ENCODE peak calls at places on chromosome 6, in ten cellular contexts. Z, L, J, X, C, V, I, G, S and O are unnamed samples.

GRCh38 chr6:132675749-132676148 is 16.8 kb upstream of the TAAR1 start:
- DNase-seq in Z (no peak), L (no peak), J (no peak), X (no peak), C (no peak), V (no peak), I (no peak), G (no peak), S (no peak), O (no peak)

GRCh38 chr6:143952947-143953346 is 55.1 kb downstream of the PLAGL1 start:
- DNase-seq in Z (no peak), L (no peak), J (no peak), X (no peak), C (no peak), V (no peak), I (no peak), G (no peak), S (no peak), O (no peak)

GRCh38 chr6:131744432-131744831 is 33.6 kb upstream of the CTAGE9 start:
- DNase-seq in Z (no peak), L (no peak), J (no peak), X (no peak), C (no peak), V (no peak), I (no peak), G (no peak), S (no peak), O (no peak)

GRCh38 chr6:44269921-44270525 is at the start of gene TMEM151B:
- DNase-seq in Z (peak; percentile 74), L (no peak), J (no peak), X (no peak), C (no peak), V (no peak), I (peak; percentile 67), G (no peak), S (no peak), O (no peak)

GRCh38 chr6:142605922-142606321 is 304.1 kb downstream of the ADGRG6 start:
- DNase-seq in Z (no peak), L (no peak), J (no peak), X (no peak), C (no peak), V (no peak), I (no peak), G (no peak), S (no peak), O (no peak)

GRCh38 chr6:87213364-87213763 is 58.0 kb downstream of the ZNF292 start:
- DNase-seq in Z (no peak), L (peak; percentile 39), J (peak; percentile 7), X (no peak), C (no peak), V (no peak), I (no peak), G (no peak), S (no peak), O (no peak)

GRCh38 chr6:80537321-80537972 is 431.0 kb downstream of the BCKDHB start:
- DNase-seq in Z (no peak), L (no peak), J (no peak), X (no peak), C (no peak), V (no peak), I (no peak), G (no peak), S (no peak), O (no peak)

GRCh38 chr6:139540276-139540675 is 165.8 kb upstream of the CITED2 start:
- DNase-seq in Z (no peak), L (peak; percentile 35), J (no peak), X (no peak), C (peak; percentile 39), V (no peak), I (no peak), G (no peak), S (peak; percentile 32), O (no peak)

GRCh38 chr6:5996701-5997419 is 9.9 kb downstream of the NRN1 start:
- DNase-seq in Z (peak; percentile 72), L (no peak), J (no peak), X (no peak), C (no peak), V (no peak), I (peak; percentile 77), G (no peak), S (no peak), O (no peak)

GRCh38 chr6:110980648-110981047 is 1.2 kb upstream of the RPF2 start:
- DNase-seq in Z (no peak), L (no peak), J (no peak), X (no peak), C (no peak), V (no peak), I (no peak), G (no peak), S (no peak), O (no peak)

GRCh38 chr6:111591370-111591900 is 14.2 kb downstream of the TRAF3IP2 start:
- DNase-seq in Z (no peak), L (peak; percentile 85), J (peak; percentile 88), X (peak; percentile 98), C (peak; percentile 88), V (no peak), I (peak; percentile 74), G (peak; percentile 98), S (no peak), O (peak; percentile 97)

GRCh38 chr6:49906511-49906910 is 40.2 kb upstream of the CRISP1 start:
- DNase-seq in Z (no peak), L (no peak), J (no peak), X (no peak), C (no peak), V (no peak), I (no peak), G (no peak), S (no peak), O (no peak)

GRCh38 chr6:129238991-129239390 is 356.1 kb downstream of the LAMA2 start:
- DNase-seq in Z (no peak), L (no peak), J (no peak), X (no peak), C (no peak), V (no peak), I (no peak), G (no peak), S (no peak), O (no peak)

GRCh38 chr6:151974061-151974617 is 166.7 kb downstream of the ESR1 start:
- DNase-seq in Z (no peak), L (no peak), J (no peak), X (no peak), C (no peak), V (no peak), I (peak; percentile 4), G (no peak), S (no peak), O (no peak)

GRCh38 chr6:124679392-124679791 is 282.8 kb upstream of the RNF217 start:
- DNase-seq in Z (no peak), L (no peak), J (no peak), X (no peak), C (no peak), V (no peak), I (no peak), G (no peak), S (no peak), O (no peak)
- TF ChIP-seq EP300 in Z (no peak), L (no peak), J (no peak), X (no peak), C (no peak), V (no peak), I (no peak), G (no peak), S (no peak), O (no peak)

DNA sequence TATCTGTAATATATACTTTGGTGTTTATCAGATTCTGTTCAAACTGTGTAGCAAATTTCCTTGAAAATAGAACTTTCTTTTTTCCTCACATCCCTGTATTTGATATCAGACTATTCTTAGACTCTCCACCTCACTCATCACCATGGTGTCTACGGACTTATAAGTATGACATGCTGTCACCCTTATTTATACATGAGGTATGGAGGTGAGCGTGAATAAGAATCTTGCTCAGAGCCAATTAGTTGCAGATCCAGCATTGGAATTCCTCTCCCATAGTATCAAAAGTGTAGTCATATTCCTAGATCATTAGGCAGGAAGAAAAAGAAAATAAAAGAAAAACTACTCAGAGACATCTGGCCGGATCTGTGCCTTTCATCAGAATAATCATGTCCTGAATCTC is 43.0 kb downstream of the TPD52L1 start:
- DNase-seq in Z (no peak), L (no peak), J (no peak), X (no peak), C (no peak), V (no peak), I (no peak), G (no peak), S (no peak), O (no peak)
- H3K4me1 ChIP-seq in Z (peaks cover 6% of the 10 kb centered on the region), L (peaks cover 20% of the 10 kb centered on the region), J (no peaks in the 10 kb centered on the region), X (peaks cover 44% of the 10 kb centered on the region), C (peaks cover 17% of the 10 kb centered on the region), V (peaks cover 8% of the 10 kb centered on the region), I (peaks cover 15% of the 10 kb centered on the region), G (peaks cover 42% of the 10 kb centered on the region), S (no peaks in the 10 kb centered on the region), O (peaks cover 70% of the 10 kb centered on the region)

DNA sequence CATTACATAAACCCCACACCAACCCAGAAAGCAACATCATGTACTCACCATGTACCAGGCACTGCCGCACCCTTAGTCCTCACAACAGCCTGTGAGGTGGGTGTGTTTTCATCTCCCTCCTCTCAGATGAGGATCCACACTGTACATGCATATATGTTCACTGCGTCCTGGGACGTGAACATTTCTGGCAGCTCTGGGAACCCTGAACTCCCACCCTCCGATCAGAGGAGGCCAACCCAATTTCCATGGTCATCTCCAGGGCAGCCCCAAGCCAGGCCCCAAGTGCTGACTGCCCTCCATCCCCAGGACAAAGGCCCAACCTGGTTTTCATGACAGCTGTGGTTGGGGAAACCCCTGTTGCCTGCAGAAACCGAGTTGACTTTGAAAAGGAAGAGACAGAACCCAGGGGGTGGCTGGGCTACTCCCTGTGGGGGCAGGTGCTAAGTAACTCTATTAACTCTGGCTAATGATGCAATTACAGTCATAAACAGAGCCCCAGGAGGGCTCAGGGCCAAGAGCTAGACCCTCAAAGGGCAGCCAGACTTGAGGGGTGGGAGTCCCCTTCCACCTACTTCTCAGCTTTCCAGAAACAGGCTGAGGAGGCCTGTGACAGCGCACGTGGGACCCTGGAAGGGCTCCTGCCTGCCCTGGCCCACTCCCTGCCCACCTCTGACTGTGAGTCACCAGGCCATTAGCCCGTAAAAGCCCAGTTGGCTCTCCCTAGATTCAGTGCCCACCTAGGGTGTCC is 2.6 kb downstream of the TFEB start:
- DNase-seq in Z (no peak), L (peak; percentile 70), J (no peak), X (no peak), C (peak; percentile 41), V (no peak), I (no peak), G (no peak), S (peak; percentile 62), O (no peak)
- TF ChIP-seq POLR2AphosphoS5 in Z (no peak), L (peak; percentile 33), J (no peak), X (no peak), C (peak; percentile 11), V (no peak), I (no peak), G (no peak), S (peak; percentile 53), O (no peak)

DNA sequence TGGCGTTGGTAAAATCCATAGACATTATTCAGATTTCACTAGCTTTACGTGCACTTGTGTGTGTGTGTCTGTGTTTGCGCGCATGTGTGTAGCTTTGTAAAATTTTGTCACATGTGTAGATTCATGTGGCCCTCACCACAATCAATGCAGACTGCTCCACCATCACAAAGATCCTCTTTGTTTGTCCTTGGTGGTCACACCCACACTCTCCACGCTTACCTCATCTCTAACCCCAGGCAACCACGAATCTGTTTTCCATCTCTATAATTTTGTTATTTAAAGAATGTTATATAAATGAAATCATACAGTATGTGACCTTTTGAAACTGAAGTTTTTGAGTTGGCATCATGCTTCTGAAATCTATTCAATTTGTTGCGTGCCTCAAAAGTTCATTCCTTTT is 58.5 kb downstream of the GRM1 start:
- DNase-seq in Z (no peak), L (no peak), J (no peak), X (no peak), C (no peak), V (no peak), I (no peak), G (no peak), S (no peak), O (no peak)
- TF ChIP-seq EP300 in Z (no peak), L (no peak), J (no peak), X (no peak), C (no peak), V (no peak), I (no peak), G (no peak), S (no peak), O (no peak)